ENCODE peak calls at places on chromosomes 7 and 10, in ten cellular contexts. D is adrenal gland, R is PC-3, J is cardiac muscle cell, I is HCT116, F is colonic mucosa, M is uterus, U is transverse colon, Z is astrocyte, B is ovary. P is an unnamed sample.

GRCh38 chr7:106853250-106853908 is 11.7 kb upstream of the PIK3CG start:
- DNase-seq in D (no peak), R (no peak), J (no peak), I (no peak), F (no peak), M (no peak), U (no peak), Z (no peak), B (no peak), P (no peak)

GRCh38 chr7:51224811-51225581 is 91.6 kb downstream of the COBL start:
- DNase-seq in D (no peak), R (peak; percentile 86), J (no peak), I (peak; percentile 45), F (peak; percentile 88), M (no peak), U (peak; percentile 85), Z (no peak), B (no peak), P (peak; percentile 87)

GRCh38 chr7:47945261-47946015 is 2.8 kb downstream of the PKD1L1 start:
- DNase-seq in D (peak; percentile 92), R (peak; percentile 77), J (peak; percentile 75), I (peak; percentile 51), F (peak; percentile 90), M (peak; percentile 72), U (peak; percentile 86), Z (no peak), B (peak; percentile 85), P (peak; percentile 98)

GRCh38 chr7:83077328-83077727 is 85.4 kb downstream of the PCLO start:
- DNase-seq in D (no peak), R (no peak), J (peak; percentile 2), I (no peak), F (no peak), M (no peak), U (no peak), Z (peak; percentile 27), B (no peak), P (no peak)

GRCh38 chr10:99444676-99445075 is 14.3 kb upstream of the GOT1 start:
- DNase-seq in D (no peak), R (no peak), J (no peak), I (no peak), F (no peak), M (no peak), U (no peak), Z (no peak), B (no peak), P (no peak)

GRCh38 chr10:105538933-105539332 is 897.8 kb downstream of the SORCS3 start:
- DNase-seq in D (no peak), R (no peak), J (no peak), I (no peak), F (no peak), M (no peak), U (no peak), Z (no peak), B (no peak), P (no peak)

GRCh38 chr7:12315049-12315448 is 88.6 kb downstream of the VWDE start:
- DNase-seq in D (no peak), R (no peak), J (peak; percentile 2), I (no peak), F (no peak), M (no peak), U (no peak), Z (no peak), B (no peak), P (no peak)

GRCh38 chr7:36904802-36905201 is 180.5 kb upstream of the AOAH start:
- DNase-seq in D (no peak), R (no peak), J (no peak), I (no peak), F (no peak), M (no peak), U (no peak), Z (no peak), B (no peak), P (no peak)

DNA sequence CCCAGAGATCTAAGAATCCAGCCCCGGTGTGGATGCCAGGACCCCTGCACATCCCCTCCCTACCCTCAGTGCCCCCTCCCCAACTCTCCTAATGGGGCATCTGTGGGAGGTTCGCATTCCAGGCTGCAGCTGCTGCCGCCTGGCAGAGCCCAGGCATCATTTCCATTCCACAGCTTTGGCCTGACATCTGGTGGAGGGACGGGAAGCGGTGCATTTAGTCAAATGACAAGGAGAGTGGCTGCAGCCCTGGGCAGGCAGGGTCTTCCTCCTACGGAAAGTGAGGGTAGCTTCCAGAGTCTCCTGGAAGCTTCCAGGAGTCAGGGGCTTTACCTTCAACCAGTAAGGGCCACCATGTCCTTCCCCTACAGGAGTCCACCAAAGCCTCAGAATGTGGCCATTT is 30.8 kb downstream of the PRLHR start:
- DNase-seq in D (no peak), R (peak; percentile 41), J (peak; percentile 37), I (no peak), F (no peak), M (no peak), U (no peak), Z (no peak), B (no peak), P (no peak)
- TF ChIP-seq CTCF in D (no peak), R (peak; percentile 40), J (no peak), I (peak; percentile 41), F (no peak), M (no peak), U (no peak), Z (no peak), B (no peak), P (no peak)

GRCh38 chr7:55075464-55075971 is 56.7 kb downstream of the EGFR start:
- DNase-seq in D (no peak), R (no peak), J (no peak), I (no peak), F (peak; percentile 40), M (peak; percentile 63), U (peak; percentile 37), Z (no peak), B (no peak), P (no peak)

GRCh38 chr7:55080000-55080629 is 61.3 kb downstream of the EGFR start:
- DNase-seq in D (no peak), R (no peak), J (no peak), I (no peak), F (no peak), M (no peak), U (no peak), Z (no peak), B (no peak), P (no peak)

GRCh38 chr7:55081067-55081853 is 62.4 kb downstream of the EGFR start:
- DNase-seq in D (peak; percentile 56), R (no peak), J (peak; percentile 57), I (no peak), F (no peak), M (no peak), U (no peak), Z (no peak), B (no peak), P (no peak)

GRCh38 chr7:55078465-55079372 is 59.9 kb downstream of the EGFR start:
- DNase-seq in D (no peak), R (no peak), J (no peak), I (no peak), F (peak; percentile 86), M (no peak), U (peak; percentile 81), Z (no peak), B (no peak), P (peak; percentile 81)

DNA sequence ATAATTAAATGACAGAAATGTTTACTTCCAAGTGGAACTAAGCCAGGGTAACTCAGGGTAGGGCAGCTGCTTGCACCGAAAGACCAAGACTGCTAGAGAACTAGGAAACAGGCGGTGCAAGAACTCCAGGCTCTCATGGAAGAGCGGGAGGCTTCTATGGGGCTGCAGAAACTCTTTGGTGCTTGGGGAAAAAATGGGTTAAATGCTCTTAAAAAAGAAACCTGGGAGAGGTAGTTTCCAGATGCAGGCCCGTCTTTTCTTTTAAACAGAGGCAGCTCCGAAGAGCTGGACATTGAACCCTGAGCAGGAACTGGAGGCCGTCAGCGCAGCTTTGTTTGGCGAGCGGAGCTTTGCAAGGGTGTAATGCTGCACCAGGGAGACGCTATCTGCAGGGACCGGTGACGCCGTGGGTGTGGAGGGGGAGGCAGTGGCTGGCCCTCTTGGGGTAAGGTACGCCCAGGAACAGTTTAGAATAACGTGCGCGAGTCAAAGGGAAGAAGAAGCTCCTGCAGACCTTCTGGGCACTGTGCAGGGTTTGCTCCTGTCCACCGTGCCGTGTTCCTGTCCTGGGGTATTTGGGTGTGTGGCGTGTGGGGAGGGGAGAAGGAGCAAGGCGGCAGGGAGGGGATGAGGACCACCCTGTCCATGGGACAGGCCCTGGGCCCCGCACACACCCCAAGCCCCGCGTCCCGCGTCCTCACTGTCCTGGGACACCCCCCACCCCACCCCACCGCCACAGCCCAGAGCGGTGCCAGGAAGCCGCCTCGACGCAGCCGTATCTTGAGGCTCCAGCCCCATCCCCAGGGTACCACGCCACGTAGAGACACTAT is 59.0 kb downstream of the EGFR start:
- DNase-seq in D (no peak), R (no peak), J (no peak), I (no peak), F (peak; percentile 92), M (no peak), U (peak; percentile 93), Z (no peak), B (no peak), P (peak; percentile 92)
- H3K4me1 ChIP-seq in D (peaks cover 56% of the 10 kb centered on the region), R (peaks cover 26% of the 10 kb centered on the region), J (no peaks in the 10 kb centered on the region), I (peaks cover 98% of the 10 kb centered on the region), F (peaks cover 18% of the 10 kb centered on the region), M (no peaks in the 10 kb centered on the region), U (peaks cover 98% of the 10 kb centered on the region), Z (peaks cover 31% of the 10 kb centered on the region), B (peaks cover 18% of the 10 kb centered on the region), P (peaks cover 73% of the 10 kb centered on the region)

DNA sequence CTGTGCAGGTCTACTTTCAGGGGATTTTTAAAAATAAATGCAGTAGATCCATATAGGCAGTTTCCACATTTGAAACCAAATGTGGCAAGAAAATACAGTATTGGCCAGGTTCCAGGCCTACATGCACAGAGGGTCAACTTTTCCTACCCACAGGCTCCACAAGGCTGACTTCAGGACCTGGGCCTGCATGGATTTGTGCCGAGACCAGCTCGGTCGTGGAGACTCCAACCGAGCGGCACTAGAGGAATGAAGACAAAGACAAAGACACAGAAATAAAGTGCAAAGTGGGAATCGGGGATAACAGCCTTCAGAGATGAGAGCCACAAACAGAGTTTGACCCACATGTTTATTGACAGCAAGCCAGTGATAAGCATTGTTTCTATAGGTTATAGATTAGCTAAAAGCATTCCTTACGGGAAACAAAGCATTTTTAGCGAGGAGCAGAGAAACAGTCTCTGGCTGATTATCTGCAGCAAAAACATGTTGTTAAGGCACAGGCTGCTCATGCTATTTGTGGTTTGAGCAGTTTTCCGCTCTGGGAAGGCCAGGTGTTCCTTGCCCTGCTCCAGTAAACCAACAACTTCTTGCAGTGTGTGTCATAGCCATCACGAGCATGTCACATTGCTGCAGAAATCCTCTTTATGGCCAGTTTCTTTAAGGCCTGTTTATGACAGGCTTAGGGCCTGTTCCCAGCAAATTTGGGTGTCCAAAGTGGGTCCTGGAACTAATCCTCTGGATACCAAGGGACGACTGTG is 52.6 kb downstream of the ZNF37A start:
- DNase-seq in D (no peak), R (no peak), J (no peak), I (no peak), F (no peak), M (no peak), U (no peak), Z (no peak), B (no peak), P (no peak)
- H3K9me3 ChIP-seq in D (no peaks in the 10 kb centered on the region), R (peaks cover 4% of the 10 kb centered on the region), J (no peaks in the 10 kb centered on the region), I (no peaks in the 10 kb centered on the region), F (no peaks in the 10 kb centered on the region), M (no peaks in the 10 kb centered on the region), U (peaks cover 3% of the 10 kb centered on the region), Z (peaks cover 3% of the 10 kb centered on the region), B (no peaks in the 10 kb centered on the region), P (peaks cover 23% of the 10 kb centered on the region)

DNA sequence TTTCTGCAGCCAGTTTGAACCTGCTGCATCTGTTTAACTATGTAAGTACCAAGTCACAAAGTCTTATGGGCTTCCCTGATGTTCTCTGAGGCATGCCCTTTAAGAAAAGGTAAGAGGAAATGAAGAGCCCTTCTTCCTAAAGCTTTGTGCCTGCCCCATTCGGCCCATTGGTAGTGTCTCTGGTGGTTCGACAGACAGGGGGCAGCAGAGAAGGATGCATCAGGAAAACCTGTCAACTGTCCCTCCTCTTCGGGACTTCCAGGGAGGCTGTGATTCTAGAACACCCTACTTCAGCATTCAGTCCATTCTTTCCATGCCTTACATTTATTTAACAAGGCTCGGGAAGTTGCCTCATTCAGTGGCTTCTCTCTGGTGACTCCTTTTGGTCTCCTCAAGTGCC is 1.9 kb upstream of the SFRP4 start:
- DNase-seq in D (no peak), R (no peak), J (no peak), I (no peak), F (no peak), M (no peak), U (no peak), Z (no peak), B (no peak), P (no peak)
- TF ChIP-seq CTCF in D (no peak), R (peak; percentile 19), J (peak; percentile 6), I (no peak), F (no peak), M (no peak), U (no peak), Z (no peak), B (no peak), P (no peak)

P was measured in mucosa of descending colon.